ENCODE peak calls at places on chromosomes 12 and 14, in five cellular contexts. Y is posterior cingulate gyrus; W is fibroblast of gingiva; G is stomach; T is activated naive CD4-positive, alpha-beta T cell treated with anti-CD3 and anti-CD28 coated beads, Interleukin-2, amount 50 U/mL, for 16 hours. A is an unnamed sample.

GRCh38 chr12:80807640-80808288 is 91.1 kb downstream of the MYF5 start:
- DNase-seq in Y (no peak), W (no peak), G (no peak), T (no peak), A (no peak)

GRCh38 chr14:70359076-70359424 is 433 bp downstream of the COX16 start:
- DNase-seq in Y (no peak), W (no peak), G (peak), T (no peak), A (no peak)

GRCh38 chr14:61559641-61560201 is 135.6 kb upstream of the HIF1A start:
- DNase-seq in Y (no peak), W (no peak), G (no peak), T (no peak), A (no peak)

GRCh38 chr12:56081393-56082347 is 1.7 kb downstream of the ERBB3 start:
- DNase-seq in Y (peak), W (no peak), G (peak), T (no peak), A (no peak)

GRCh38 chr14:93548102-93548843 is 117.5 kb downstream of the UNC79 start:
- DNase-seq in Y (no peak), W (no peak), G (no peak), T (no peak), A (no peak)

GRCh38 chr12:45191239-45191638 is 24.7 kb upstream of the ANO6 start:
- DNase-seq in Y (no peak), W (peak), G (no peak), T (no peak), A (peak)

GRCh38 chr12:59113831-59114273 is 193.5 kb upstream of the LRIG3 start:
- DNase-seq in Y (peak), W (peak), G (peak), T (no peak), A (peak)

GRCh38 chr12:122021822-122022392 is at the start of gene BCL7A:
- DNase-seq in Y (peak), W (peak), G (peak), T (peak), A (peak)

GRCh38 chr14:63701614-63702291 is 26.1 kb downstream of the SGPP1 start:
- DNase-seq in Y (no peak), W (no peak), G (no peak), T (no peak), A (no peak)

GRCh38 chr14:93788557-93789365 is 476 bp upstream of the PRIMA1 start:
- DNase-seq in Y (peak), W (no peak), G (peak), T (no peak), A (peak)

GRCh38 chr12:132084681-132085635 is 59.2 kb downstream of the DDX51 start:
- DNase-seq in Y (no peak), W (peak), G (peak), T (peak), A (peak)

A was measured in adipocyte.